ENCODE peak calls at places on chromosomes 5 and 9, in nine cellular contexts. O is right lobe of liver, P is GM12878, G is cardiac muscle cell, A is body of pancreas, V is A673, J is kidney, Z is stomach, C is foreskin keratinocyte. S is an unnamed sample.

GRCh38 chr9:35570709-35571108 is 34.4 kb upstream of the TESK1 start:
- DNase-seq in O (no peak), P (peak; percentile 9), G (no peak), A (no peak), V (no peak), J (no peak), Z (no peak), C (no peak), S (no peak)

GRCh38 chr5:59622848-59623247 is 270.7 kb downstream of the PDE4D start:
- DNase-seq in O (no peak), P (no peak), G (no peak), A (no peak), V (no peak), J (no peak), Z (no peak), C (no peak), S (no peak)

GRCh38 chr9:341634-342421 is 127.2 kb downstream of the DOCK8 start:
- DNase-seq in O (no peak), P (no peak), G (no peak), A (no peak), V (no peak), J (no peak), Z (no peak), C (no peak), S (no peak)

GRCh38 chr9:123550012-123550411 is 194.0 kb downstream of the CRB2 start:
- DNase-seq in O (no peak), P (no peak), G (no peak), A (no peak), V (no peak), J (no peak), Z (no peak), C (no peak), S (no peak)

GRCh38 chr9:113656771-113657670 is 193.5 kb downstream of the RGS3 start:
- DNase-seq in O (no peak), P (no peak), G (no peak), A (no peak), V (no peak), J (no peak), Z (no peak), C (no peak), S (no peak)

GRCh38 chr9:37938121-37938906 is 34.4 kb upstream of the SLC25A51 start:
- DNase-seq in O (no peak), P (no peak), G (no peak), A (no peak), V (peak; percentile 71), J (no peak), Z (no peak), C (peak; percentile 39), S (no peak)

GRCh38 chr5:129652353-129653138 is 95.3 kb upstream of the MINAR2 start:
- DNase-seq in O (no peak), P (no peak), G (no peak), A (no peak), V (no peak), J (no peak), Z (no peak), C (peak; percentile 83), S (no peak)

GRCh38 chr5:139789116-139789844 is 6.3 kb upstream of the PSD2 start:
- DNase-seq in O (no peak), P (no peak), G (no peak), A (no peak), V (no peak), J (no peak), Z (no peak), C (no peak), S (no peak)

GRCh38 chr5:180813418-180813817 is 10.8 kb upstream of the MGAT1 start:
- DNase-seq in O (no peak), P (no peak), G (no peak), A (no peak), V (no peak), J (no peak), Z (no peak), C (no peak), S (no peak)

GRCh38 chr5:163505475-163506457 is at the start of gene MAT2B:
- DNase-seq in O (peak; percentile 98), P (peak; percentile 74), G (peak; percentile 99), A (peak; percentile 93), V (peak; percentile 95), J (peak; percentile 99), Z (peak; percentile 96), C (peak; percentile 72), S (peak; percentile 96)

GRCh38 chr9:116270559-116270958 is 117.0 kb downstream of the PAPPA start:
- DNase-seq in O (no peak), P (no peak), G (no peak), A (no peak), V (no peak), J (no peak), Z (no peak), C (no peak), S (no peak)

GRCh38 chr5:177086918-177087706 is 397 bp downstream of the FGFR4 start:
- DNase-seq in O (peak; percentile 97), P (peak; percentile 19), G (no peak), A (peak; percentile 90), V (peak; percentile 67), J (peak; percentile 95), Z (peak; percentile 70), C (no peak), S (no peak)

GRCh38 chr5:8598996-8599395 is 730.0 kb downstream of the MTRR start:
- DNase-seq in O (no peak), P (no peak), G (no peak), A (no peak), V (no peak), J (no peak), Z (no peak), C (no peak), S (no peak)

GRCh38 chr5:86795659-86796058 is 177.9 kb downstream of the COX7C start:
- DNase-seq in O (no peak), P (no peak), G (no peak), A (no peak), V (no peak), J (no peak), Z (no peak), C (no peak), S (no peak)

GRCh38 chr5:86797677-86798076 is 179.9 kb downstream of the COX7C start:
- DNase-seq in O (no peak), P (no peak), G (no peak), A (no peak), V (no peak), J (no peak), Z (no peak), C (no peak), S (no peak)
- TF ChIP-seq CTCF in O (no peak), P (no peak), G (no peak), A (no peak), V (no peak), J (no peak), Z (no peak), C (no peak), S (no peak)

GRCh38 chr5:116455061-116455460 is 119.6 kb downstream of the SEMA6A start:
- DNase-seq in O (no peak), P (no peak), G (peak; percentile 60), A (no peak), V (no peak), J (no peak), Z (no peak), C (no peak), S (no peak)

GRCh38 chr5:116451905-116452450 is 122.6 kb downstream of the SEMA6A start:
- DNase-seq in O (no peak), P (no peak), G (no peak), A (no peak), V (no peak), J (no peak), Z (no peak), C (peak; percentile 19), S (no peak)

GRCh38 chr5:116454417-116454927 is 120.2 kb downstream of the SEMA6A start:
- DNase-seq in O (no peak), P (peak; percentile 63), G (no peak), A (no peak), V (peak; percentile 70), J (no peak), Z (no peak), C (no peak), S (no peak)

GRCh38 chr5:116453920-116454319 is 120.7 kb downstream of the SEMA6A start:
- DNase-seq in O (no peak), P (no peak), G (no peak), A (no peak), V (no peak), J (no peak), Z (no peak), C (no peak), S (no peak)

DNA sequence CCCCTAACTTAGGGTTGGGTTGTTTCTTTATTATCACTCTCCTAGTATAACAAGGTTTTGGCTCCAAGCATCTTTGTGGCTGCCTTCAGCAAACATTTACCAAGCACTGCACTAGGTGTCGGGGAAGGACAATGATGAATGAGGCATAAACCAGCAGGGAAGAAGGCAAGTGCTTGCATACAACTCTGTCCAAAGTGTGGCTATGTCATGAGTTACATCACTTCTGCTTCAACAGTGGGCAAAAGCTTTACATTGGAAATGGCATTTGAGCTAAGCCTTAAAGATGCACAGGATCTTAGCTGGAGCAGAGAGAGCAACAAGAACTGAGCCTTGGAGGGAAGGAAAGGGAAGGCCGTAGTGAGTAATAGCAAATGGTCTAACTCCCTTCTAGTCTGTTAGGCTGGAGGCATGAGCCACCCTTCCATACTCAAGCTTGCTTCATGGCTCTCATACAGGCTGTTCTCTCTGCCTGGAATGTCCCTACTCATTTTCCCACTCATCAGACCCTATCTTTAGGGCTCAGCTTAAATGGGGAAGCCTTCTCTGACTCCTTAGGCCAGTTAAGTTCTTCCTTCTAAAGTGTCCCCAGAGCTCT is 121.8 kb downstream of the SEMA6A start:
- DNase-seq in O (no peak), P (no peak), G (no peak), A (no peak), V (no peak), J (no peak), Z (no peak), C (no peak), S (no peak)
- H3K4me1 ChIP-seq in O (no peaks in the 10 kb centered on the region), P (peaks cover 10% of the 10 kb centered on the region), G (peaks cover 51% of the 10 kb centered on the region), A (peaks cover 14% of the 10 kb centered on the region), V (no peaks in the 10 kb centered on the region), J (peaks cover 3% of the 10 kb centered on the region), Z (peaks cover 6% of the 10 kb centered on the region), C (no peaks in the 10 kb centered on the region), S (peaks cover 31% of the 10 kb centered on the region)

DNA sequence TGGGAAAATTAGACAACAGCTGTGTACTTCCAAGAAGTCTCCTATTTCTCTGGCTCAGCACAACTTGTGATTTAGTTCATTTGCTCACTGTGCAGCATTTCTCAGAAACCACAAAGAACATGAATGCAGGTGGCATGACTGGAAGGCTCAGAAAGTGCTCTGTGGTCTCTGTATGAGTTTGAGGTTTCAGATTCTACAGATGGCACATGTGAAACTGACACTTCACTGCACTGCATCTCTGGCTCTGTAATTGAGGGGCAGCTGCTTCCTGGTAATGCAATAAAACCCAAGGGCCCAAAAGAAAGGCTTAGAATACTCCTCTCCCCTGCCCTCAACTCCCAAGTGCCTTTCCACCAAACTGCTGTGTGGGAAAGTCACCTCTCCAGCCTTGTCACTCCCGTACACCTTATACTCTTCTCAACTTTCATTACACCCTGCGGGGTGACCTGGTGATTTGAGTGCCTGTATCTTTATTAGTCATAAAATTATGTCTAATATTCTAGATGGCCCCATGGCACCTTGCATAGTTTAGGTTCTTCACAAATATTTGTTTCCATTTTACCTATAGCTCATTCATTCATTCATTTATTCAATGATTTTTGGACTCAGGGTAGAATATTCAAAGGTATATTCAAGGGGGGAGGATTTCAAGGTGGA is 82.4 kb downstream of the ESM1 start:
- DNase-seq in O (no peak), P (peak; percentile 78), G (no peak), A (no peak), V (no peak), J (no peak), Z (no peak), C (no peak), S (no peak)
- TF ChIP-seq CTCF in O (no peak), P (no peak), G (no peak), A (no peak), V (no peak), J (no peak), Z (no peak), C (no peak), S (no peak)

GRCh38 chr5:76402880-76403712 is at the start of gene IQGAP2:
- DNase-seq in O (peak; percentile 91), P (no peak), G (peak; percentile 84), A (peak; percentile 75), V (peak; percentile 90), J (peak; percentile 89), Z (peak; percentile 83), C (peak; percentile 22), S (peak; percentile 66)
- H3K4me1 ChIP-seq in O (no peaks in the 10 kb centered on the region), P (peaks cover 25% of the 10 kb centered on the region), G (no peaks in the 10 kb centered on the region), A (peaks cover 49% of the 10 kb centered on the region), V (peaks cover 25% of the 10 kb centered on the region), J (peaks cover 5% of the 10 kb centered on the region), Z (peaks cover 27% of the 10 kb centered on the region), C (no peaks in the 10 kb centered on the region), S (peaks cover 24% of the 10 kb centered on the region)